ENCODE peak calls at places on chromosomes 1 and 21, in five cellular contexts. One of them, this sample, is unnamed.

GRCh38 chr1:24281591-24281990 is 37.6 kb upstream of the GRHL3 start:
- DNase-seq in activated T-cell treated with anti-CD3 and anti-CD28 coated beads for 48 hours: no peak
- DNase-seq in EL: no peak
- DNase-seq in heart left ventricle: no peak
- DNase-seq in left cardiac atrium: no peak
- DNase-seq in this sample: no peak

GRCh38 chr1:52026278-52026677 is 7.3 kb downstream of the KTI12 start:
- DNase-seq in activated T-cell treated with anti-CD3 and anti-CD28 coated beads for 48 hours: no peak
- DNase-seq in EL: no peak
- DNase-seq in heart left ventricle: no peak
- DNase-seq in left cardiac atrium: no peak
- DNase-seq in this sample: no peak

GRCh38 chr1:182680408-182680807 is 4.0 kb downstream of the RGS8 start:
- DNase-seq in activated T-cell treated with anti-CD3 and anti-CD28 coated beads for 48 hours: no peak
- DNase-seq in EL: no peak
- DNase-seq in heart left ventricle: no peak
- DNase-seq in left cardiac atrium: no peak
- DNase-seq in this sample: no peak

GRCh38 chr1:171563675-171564074 is 58.4 kb upstream of the MYOCOS start:
- DNase-seq in activated T-cell treated with anti-CD3 and anti-CD28 coated beads for 48 hours: no peak
- DNase-seq in EL: peak
- DNase-seq in heart left ventricle: no peak
- DNase-seq in left cardiac atrium: no peak
- DNase-seq in this sample: no peak

GRCh38 chr1:116119876-116120275 is 8.7 kb downstream of the MAB21L3 start:
- DNase-seq in activated T-cell treated with anti-CD3 and anti-CD28 coated beads for 48 hours: no peak
- DNase-seq in EL: no peak
- DNase-seq in heart left ventricle: no peak
- DNase-seq in left cardiac atrium: no peak
- DNase-seq in this sample: no peak

GRCh38 chr1:201792534-201793305 is 36.2 kb upstream of the IPO9 start:
- DNase-seq in activated T-cell treated with anti-CD3 and anti-CD28 coated beads for 48 hours: peak
- DNase-seq in EL: peak
- DNase-seq in heart left ventricle: peak
- DNase-seq in left cardiac atrium: peak
- DNase-seq in this sample: peak

GRCh38 chr21:43611598-43612369 is 47.5 kb downstream of the HSF2BP start:
- DNase-seq in activated T-cell treated with anti-CD3 and anti-CD28 coated beads for 48 hours: no peak
- DNase-seq in EL: peak
- DNase-seq in heart left ventricle: peak
- DNase-seq in left cardiac atrium: peak
- DNase-seq in this sample: no peak

GRCh38 chr21:42636535-42636914 is 16.9 kb upstream of the PDE9A start:
- DNase-seq in activated T-cell treated with anti-CD3 and anti-CD28 coated beads for 48 hours: no peak
- DNase-seq in EL: peak
- DNase-seq in heart left ventricle: no peak
- DNase-seq in left cardiac atrium: no peak
- DNase-seq in this sample: no peak

GRCh38 chr1:78157162-78157561 is 111.4 kb downstream of the GIPC2 start:
- DNase-seq in activated T-cell treated with anti-CD3 and anti-CD28 coated beads for 48 hours: no peak
- DNase-seq in EL: peak
- DNase-seq in heart left ventricle: no peak
- DNase-seq in left cardiac atrium: no peak
- DNase-seq in this sample: no peak

GRCh38 chr1:89911186-89911976 is 83.5 kb upstream of the ZNF326 start:
- DNase-seq in activated T-cell treated with anti-CD3 and anti-CD28 coated beads for 48 hours: no peak
- DNase-seq in EL: no peak
- DNase-seq in heart left ventricle: no peak
- DNase-seq in left cardiac atrium: no peak
- DNase-seq in this sample: no peak

GRCh38 chr21:17793675-17794123 is 25.5 kb downstream of the C21orf91 start:
- DNase-seq in activated T-cell treated with anti-CD3 and anti-CD28 coated beads for 48 hours: no peak
- DNase-seq in EL: peak
- DNase-seq in heart left ventricle: no peak
- DNase-seq in left cardiac atrium: no peak
- DNase-seq in this sample: no peak

GRCh38 chr1:220879090-220879508 is at the start of gene HLX:
- DNase-seq in activated T-cell treated with anti-CD3 and anti-CD28 coated beads for 48 hours: no peak
- DNase-seq in EL: peak
- DNase-seq in heart left ventricle: peak
- DNase-seq in left cardiac atrium: peak
- DNase-seq in this sample: no peak

GRCh38 chr1:39671793-39672550 is at the start of gene NT5C1A:
- DNase-seq in activated T-cell treated with anti-CD3 and anti-CD28 coated beads for 48 hours: no peak
- DNase-seq in EL: no peak
- DNase-seq in heart left ventricle: peak
- DNase-seq in left cardiac atrium: peak
- DNase-seq in this sample: no peak

GRCh38 chr1:230744382-230744781 is 2.8 kb upstream of the CAPN9 start:
- DNase-seq in activated T-cell treated with anti-CD3 and anti-CD28 coated beads for 48 hours: no peak
- DNase-seq in EL: peak
- DNase-seq in heart left ventricle: no peak
- DNase-seq in left cardiac atrium: no peak
- DNase-seq in this sample: no peak

GRCh38 chr21:31406510-31406909 is 62.4 kb upstream of the TIAM1 start:
- DNase-seq in activated T-cell treated with anti-CD3 and anti-CD28 coated beads for 48 hours: no peak
- DNase-seq in EL: no peak
- DNase-seq in heart left ventricle: no peak
- DNase-seq in left cardiac atrium: no peak
- DNase-seq in this sample: no peak

GRCh38 chr1:72184099-72184695 is 98.1 kb downstream of the NEGR1 start:
- DNase-seq in activated T-cell treated with anti-CD3 and anti-CD28 coated beads for 48 hours: no peak
- DNase-seq in EL: no peak
- DNase-seq in heart left ventricle: no peak
- DNase-seq in left cardiac atrium: no peak
- DNase-seq in this sample: no peak

GRCh38 chr1:234776875-234777849 is 167.2 kb upstream of the IRF2BP2 start:
- DNase-seq in activated T-cell treated with anti-CD3 and anti-CD28 coated beads for 48 hours: no peak
- DNase-seq in EL: no peak
- DNase-seq in heart left ventricle: no peak
- DNase-seq in left cardiac atrium: no peak
- DNase-seq in this sample: no peak

GRCh38 chr1:194477908-194478307 is 1291.5 kb upstream of the B3GALT2 start:
- DNase-seq in activated T-cell treated with anti-CD3 and anti-CD28 coated beads for 48 hours: no peak
- DNase-seq in EL: no peak
- DNase-seq in heart left ventricle: no peak
- DNase-seq in left cardiac atrium: no peak
- DNase-seq in this sample: no peak

GRCh38 chr21:19523731-19524130 is 1120.1 kb upstream of the TMPRSS15 start:
- DNase-seq in activated T-cell treated with anti-CD3 and anti-CD28 coated beads for 48 hours: no peak
- DNase-seq in EL: no peak
- DNase-seq in heart left ventricle: no peak
- DNase-seq in left cardiac atrium: no peak
- DNase-seq in this sample: no peak

GRCh38 chr1:57357462-57357861 is 66.4 kb downstream of the DAB1 start:
- DNase-seq in activated T-cell treated with anti-CD3 and anti-CD28 coated beads for 48 hours: no peak
- DNase-seq in EL: no peak
- DNase-seq in heart left ventricle: no peak
- DNase-seq in left cardiac atrium: no peak
- DNase-seq in this sample: no peak

GRCh38 chr1:153490272-153491051 is 30.0 kb upstream of the S100A7 start:
- DNase-seq in activated T-cell treated with anti-CD3 and anti-CD28 coated beads for 48 hours: no peak
- DNase-seq in EL: peak
- DNase-seq in heart left ventricle: peak
- DNase-seq in left cardiac atrium: peak
- DNase-seq in this sample: no peak

GRCh38 chr1:192936313-192937018 is 122.7 kb downstream of the UCHL5 start:
- DNase-seq in activated T-cell treated with anti-CD3 and anti-CD28 coated beads for 48 hours: no peak
- DNase-seq in EL: no peak
- DNase-seq in heart left ventricle: no peak
- DNase-seq in left cardiac atrium: no peak
- DNase-seq in this sample: no peak

GRCh38 chr1:156821801-156822200 is 5.2 kb upstream of the SH2D2A start:
- DNase-seq in activated T-cell treated with anti-CD3 and anti-CD28 coated beads for 48 hours: peak
- DNase-seq in EL: peak
- DNase-seq in heart left ventricle: no peak
- DNase-seq in left cardiac atrium: no peak
- DNase-seq in this sample: no peak

GRCh38 chr1:27029517-27029916 is 16.9 kb upstream of the TENT5B start:
- DNase-seq in activated T-cell treated with anti-CD3 and anti-CD28 coated beads for 48 hours: no peak
- DNase-seq in EL: no peak
- DNase-seq in heart left ventricle: no peak
- DNase-seq in left cardiac atrium: no peak
- DNase-seq in this sample: no peak

GRCh38 chr1:198258491-198258890 is 101.7 kb downstream of the NEK7 start:
- DNase-seq in activated T-cell treated with anti-CD3 and anti-CD28 coated beads for 48 hours: no peak
- DNase-seq in EL: peak
- DNase-seq in heart left ventricle: no peak
- DNase-seq in left cardiac atrium: no peak
- DNase-seq in this sample: no peak

GRCh38 chr1:231312389-231312788 is 25.3 kb downstream of the EXOC8 start:
- DNase-seq in activated T-cell treated with anti-CD3 and anti-CD28 coated beads for 48 hours: no peak
- DNase-seq in EL: no peak
- DNase-seq in heart left ventricle: no peak
- DNase-seq in left cardiac atrium: no peak
- DNase-seq in this sample: no peak

GRCh38 chr1:53048960-53049573 is 12.9 kb upstream of the PODN start:
- DNase-seq in activated T-cell treated with anti-CD3 and anti-CD28 coated beads for 48 hours: no peak
- DNase-seq in EL: no peak
- DNase-seq in heart left ventricle: peak
- DNase-seq in left cardiac atrium: peak
- DNase-seq in this sample: no peak

GRCh38 chr1:118863688-118864087 is 124.5 kb downstream of the TBX15 start:
- DNase-seq in activated T-cell treated with anti-CD3 and anti-CD28 coated beads for 48 hours: no peak
- DNase-seq in EL: no peak
- DNase-seq in heart left ventricle: no peak
- DNase-seq in left cardiac atrium: no peak
- DNase-seq in this sample: no peak

GRCh38 chr1:153404768-153405167 is 11.6 kb upstream of the S100A7A start:
- DNase-seq in activated T-cell treated with anti-CD3 and anti-CD28 coated beads for 48 hours: peak
- DNase-seq in EL: peak
- DNase-seq in heart left ventricle: peak
- DNase-seq in left cardiac atrium: peak
- DNase-seq in this sample: peak

GRCh38 chr1:205992218-205992882 is 10.8 kb downstream of the RAB7B start:
- DNase-seq in activated T-cell treated with anti-CD3 and anti-CD28 coated beads for 48 hours: no peak
- DNase-seq in EL: no peak
- DNase-seq in heart left ventricle: no peak
- DNase-seq in left cardiac atrium: no peak
- DNase-seq in this sample: no peak

GRCh38 chr1:165623624-165624023 is 7.4 kb upstream of the MGST3 start:
- DNase-seq in activated T-cell treated with anti-CD3 and anti-CD28 coated beads for 48 hours: no peak
- DNase-seq in EL: no peak
- DNase-seq in heart left ventricle: no peak
- DNase-seq in left cardiac atrium: no peak
- DNase-seq in this sample: no peak

GRCh38 chr21:17270234-17270633 is 242.6 kb upstream of the CXADR start:
- DNase-seq in activated T-cell treated with anti-CD3 and anti-CD28 coated beads for 48 hours: no peak
- DNase-seq in EL: peak
- DNase-seq in heart left ventricle: peak
- DNase-seq in left cardiac atrium: peak
- DNase-seq in this sample: no peak

GRCh38 chr1:221117548-221117951 is 238.3 kb downstream of the HLX start:
- DNase-seq in activated T-cell treated with anti-CD3 and anti-CD28 coated beads for 48 hours: no peak
- DNase-seq in EL: peak
- DNase-seq in heart left ventricle: peak
- DNase-seq in left cardiac atrium: peak
- DNase-seq in this sample: no peak

GRCh38 chr1:5764959-5765358 is 227.3 kb downstream of the NPHP4 start:
- DNase-seq in activated T-cell treated with anti-CD3 and anti-CD28 coated beads for 48 hours: no peak
- DNase-seq in EL: no peak
- DNase-seq in heart left ventricle: no peak
- DNase-seq in left cardiac atrium: no peak
- DNase-seq in this sample: no peak

GRCh38 chr1:203557958-203558760 is 64.2 kb downstream of the OPTC start:
- DNase-seq in activated T-cell treated with anti-CD3 and anti-CD28 coated beads for 48 hours: peak
- DNase-seq in EL: peak
- DNase-seq in heart left ventricle: peak
- DNase-seq in left cardiac atrium: peak
- DNase-seq in this sample: no peak

GRCh38 chr1:228407118-228408040 is 744 bp upstream of the TRIM11 start:
- DNase-seq in activated T-cell treated with anti-CD3 and anti-CD28 coated beads for 48 hours: no peak
- DNase-seq in EL: peak
- DNase-seq in heart left ventricle: no peak
- DNase-seq in left cardiac atrium: no peak
- DNase-seq in this sample: no peak

GRCh38 chr1:239816090-239816812 is 275.4 kb upstream of the FMN2 start:
- DNase-seq in activated T-cell treated with anti-CD3 and anti-CD28 coated beads for 48 hours: no peak
- DNase-seq in EL: peak
- DNase-seq in heart left ventricle: no peak
- DNase-seq in left cardiac atrium: no peak
- DNase-seq in this sample: no peak

GRCh38 chr1:233113713-233114028 is 163.3 kb downstream of the NTPCR start:
- DNase-seq in activated T-cell treated with anti-CD3 and anti-CD28 coated beads for 48 hours: no peak
- DNase-seq in EL: no peak
- DNase-seq in heart left ventricle: no peak
- DNase-seq in left cardiac atrium: no peak
- DNase-seq in this sample: no peak

This sample was measured in effector CD8-positive, alpha-beta T cell.